ENCODE peak calls at places on chromosomes 12 and 14, in nine cellular contexts. U, N, R, V, M, Z, E, J and K are unnamed samples.

GRCh38 chr12:1117970-1118563 is 127.0 kb downstream of the ERC1 start:
- DNase-seq in U (peak; percentile 65), N (peak; percentile 13), R (peak; percentile 73), V (peak; percentile 79), M (peak; percentile 59), Z (no peak), E (peak; percentile 81), J (peak; percentile 81), K (peak; percentile 70)

GRCh38 chr12:103915306-103915705 is 14.9 kb upstream of the HSP90B1 start:
- DNase-seq in U (no peak), N (no peak), R (no peak), V (no peak), M (no peak), Z (no peak), E (no peak), J (no peak), K (no peak)

GRCh38 chr12:112353389-112353788 is 28.8 kb downstream of the HECTD4 start:
- DNase-seq in U (no peak), N (no peak), R (no peak), V (no peak), M (no peak), Z (no peak), E (no peak), J (no peak), K (no peak)

GRCh38 chr14:91945776-91946305 is 1.7 kb downstream of the FBLN5 start:
- DNase-seq in U (no peak), N (no peak), R (no peak), V (no peak), M (no peak), Z (no peak), E (no peak), J (peak; percentile 49), K (no peak)

GRCh38 chr12:109827566-109828550 is 5.3 kb downstream of the TRPV4 start:
- DNase-seq in U (no peak), N (no peak), R (peak; percentile 8), V (no peak), M (peak; percentile 56), Z (peak; percentile 92), E (peak; percentile 79), J (peak; percentile 44), K (no peak)

GRCh38 chr12:93682846-93683261 is 5.7 kb downstream of the CRADD start:
- DNase-seq in U (peak; percentile 53), N (no peak), R (peak; percentile 7), V (no peak), M (no peak), Z (no peak), E (no peak), J (no peak), K (no peak)

GRCh38 chr14:99930420-99931274 is 134.6 kb upstream of the EVL start:
- DNase-seq in U (no peak), N (no peak), R (no peak), V (no peak), M (no peak), Z (no peak), E (no peak), J (no peak), K (no peak)

GRCh38 chr12:46470975-46471374 is 98.4 kb upstream of the SLC38A2 start:
- DNase-seq in U (no peak), N (no peak), R (no peak), V (no peak), M (no peak), Z (no peak), E (no peak), J (no peak), K (no peak)

GRCh38 chr12:6332459-6332858 is 9.4 kb downstream of the TNFRSF1A start:
- DNase-seq in U (no peak), N (peak; percentile 79), R (no peak), V (no peak), M (no peak), Z (no peak), E (no peak), J (peak; percentile 50), K (no peak)

GRCh38 chr12:122842505-122843405 is 7.5 kb downstream of the HIP1R start:
- DNase-seq in U (no peak), N (no peak), R (peak; percentile 63), V (no peak), M (no peak), Z (no peak), E (no peak), J (peak; percentile 37), K (no peak)

GRCh38 chr14:69610859-69611263 is 535 bp upstream of the SUSD6 start:
- DNase-seq in U (peak; percentile 30), N (no peak), R (peak; percentile 43), V (peak; percentile 44), M (peak; percentile 25), Z (no peak), E (no peak), J (no peak), K (no peak)

DNA sequence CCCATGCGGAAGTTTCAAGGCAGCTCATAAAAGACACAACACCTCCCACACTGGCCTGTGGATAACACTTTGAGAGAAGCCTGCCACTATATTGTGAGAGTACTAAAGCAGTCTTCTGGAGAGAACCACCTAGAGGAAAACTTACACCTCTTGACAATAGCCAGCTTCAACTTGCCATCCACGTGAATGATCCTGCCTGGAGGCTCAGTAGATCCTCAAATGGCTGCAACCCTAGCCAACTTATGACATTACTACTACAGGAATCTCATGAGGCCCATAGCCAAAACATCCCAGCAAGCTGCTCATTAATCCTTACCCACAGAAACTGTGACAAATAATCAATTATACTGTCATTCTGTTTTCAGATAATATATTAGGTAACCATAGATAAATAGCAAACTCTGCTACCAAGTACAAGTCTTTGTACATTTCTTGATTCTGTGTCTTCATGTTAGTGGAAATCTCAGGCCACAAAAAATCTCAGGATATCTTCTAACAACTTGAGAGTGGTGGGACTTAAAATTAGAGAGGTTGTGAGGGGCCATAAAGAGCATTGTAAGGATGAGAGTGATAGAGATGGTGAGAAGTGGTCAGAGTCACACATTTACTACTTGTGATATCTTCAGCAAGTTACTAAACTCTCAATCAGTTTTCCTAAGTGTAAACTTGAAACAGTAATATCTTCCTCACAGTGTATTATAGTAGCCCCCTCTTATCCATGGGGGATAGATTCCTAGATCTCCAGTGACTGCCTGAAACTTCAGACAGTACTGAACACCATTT is 368.0 kb downstream of the C12orf50 start:
- DNase-seq in U (no peak), N (no peak), R (no peak), V (no peak), M (no peak), Z (no peak), E (no peak), J (no peak), K (no peak)
- H3K4me3 ChIP-seq in U (peak overlapping the region; percentile 29), N (peak overlapping the region; percentile 42), R (no peak overlapping the region), V (no peak overlapping the region), M (no peak overlapping the region), Z (no peak overlapping the region), E (no peak overlapping the region), J (no peak overlapping the region), K (no peak overlapping the region)

GRCh38 chr14:94771191-94771905 is 1.4 kb upstream of the GSC start:
- DNase-seq in U (no peak), N (no peak), R (no peak), V (peak; percentile 50), M (no peak), Z (no peak), E (no peak), J (no peak), K (no peak)

GRCh38 chr14:94769413-94770250 is at the start of gene GSC:
- DNase-seq in U (peak; percentile 32), N (peak; percentile 36), R (peak; percentile 32), V (peak; percentile 89), M (peak; percentile 52), Z (peak; percentile 82), E (no peak), J (peak; percentile 21), K (peak; percentile 44)

GRCh38 chr14:94770815-94771190 is 890 bp upstream of the GSC start:
- DNase-seq in U (no peak), N (no peak), R (no peak), V (peak; percentile 34), M (no peak), Z (no peak), E (no peak), J (no peak), K (no peak)

GRCh38 chr14:94768521-94769412 is 1.1 kb downstream of the GSC start:
- DNase-seq in U (peak; percentile 19), N (no peak), R (peak; percentile 11), V (peak; percentile 72), M (no peak), Z (peak; percentile 79), E (peak; percentile 77), J (no peak), K (no peak)

GRCh38 chr14:94770251-94770749 is 387 bp upstream of the GSC start:
- DNase-seq in U (no peak), N (no peak), R (no peak), V (peak; percentile 72), M (no peak), Z (no peak), E (no peak), J (no peak), K (no peak)
- H3K4me3 ChIP-seq in U (peak overlapping the region; percentile 32), N (peak overlapping the region; percentile 67), R (no peak overlapping the region), V (peak overlapping the region; percentile 64), M (peak overlapping the region; percentile 35), Z (peak overlapping the region; percentile 42), E (peak overlapping the region; percentile 27), J (no peak overlapping the region), K (peak overlapping the region; percentile 93)

DNA sequence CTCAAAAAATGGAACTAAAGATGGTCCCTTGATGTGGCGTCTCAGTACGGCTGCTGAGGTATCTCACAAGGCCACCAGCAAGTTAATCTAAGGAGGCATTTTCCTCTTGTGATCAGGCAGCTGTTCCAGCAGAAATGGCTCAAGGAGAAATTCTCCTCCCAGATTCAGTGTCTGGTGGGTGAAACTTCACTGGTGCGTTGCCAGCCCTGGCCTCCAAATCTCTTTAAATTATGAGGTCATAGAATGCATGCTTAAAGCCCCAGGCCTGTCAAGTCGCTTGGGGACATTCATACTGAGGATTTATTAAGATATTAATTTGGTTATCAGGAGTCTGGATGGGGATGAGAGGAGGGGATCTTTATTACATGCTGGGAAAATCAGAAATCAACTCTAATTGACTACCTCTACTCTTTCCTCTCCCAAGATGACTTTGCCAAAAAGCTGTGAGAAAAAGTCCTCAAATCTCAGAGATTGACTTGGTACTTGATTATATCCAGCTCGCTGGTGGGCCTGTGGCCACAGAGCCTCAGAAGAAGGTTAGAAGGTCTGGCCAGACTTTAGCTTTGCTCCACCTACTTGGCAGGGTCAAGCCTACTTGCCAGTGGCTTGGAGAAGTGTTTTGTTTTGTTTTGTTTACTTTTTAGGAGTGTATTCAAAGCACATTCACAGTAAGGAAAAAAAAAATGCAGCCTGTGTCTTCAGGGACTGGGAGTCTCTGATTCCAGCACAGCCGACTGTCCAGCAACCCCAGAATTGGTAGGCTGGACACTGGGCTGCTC is 73.1 kb downstream of the PPP2R5C start:
- DNase-seq in U (no peak), N (no peak), R (peak; percentile 59), V (no peak), M (no peak), Z (no peak), E (no peak), J (no peak), K (no peak)
- H3K4me3 ChIP-seq in U (no peak overlapping the region), N (no peak overlapping the region), R (no peak overlapping the region), V (no peak overlapping the region), M (no peak overlapping the region), Z (no peak overlapping the region), E (no peak overlapping the region), J (no peak overlapping the region), K (no peak overlapping the region)

GRCh38 chr14:37615582-37616289 is 20.3 kb downstream of the TTC6 start:
- DNase-seq in U (no peak), N (no peak), R (no peak), V (no peak), M (no peak), Z (no peak), E (no peak), J (no peak), K (no peak)
- H3K4me3 ChIP-seq in U (no peak overlapping the region), N (no peak overlapping the region), R (no peak overlapping the region), V (no peak overlapping the region), M (no peak overlapping the region), Z (no peak overlapping the region), E (no peak overlapping the region), J (no peak overlapping the region), K (peak overlapping the region; percentile 6)